ENCODE peak calls at places on chromosomes 6 and 20, in eight cellular contexts. F is AG09319; X is cardiac muscle cell; D is amniotic stem cell; A is activated T-helper 9 cell treated with anti-CD3 and anti-CD28 coated beads, Interleukin-2, amount 50 U/mL, for 16 hours; W is NCI-H345; U is iPS DF 19.7; S is CD8-positive, alpha-beta memory T cell. G is an unnamed sample.

GRCh38 chr6:36028088-36028886 is 679 bp downstream of the MAPK14 start:
- DNase-seq in S (no peak), A (peak), D (no peak), U (no peak), W (peak), X (peak), F (no peak), G (peak)

GRCh38 chr20:58054744-58055373 is 173.6 kb downstream of the ANKRD60 start:
- DNase-seq in A (no peak), W (no peak), D (no peak), F (no peak), U (no peak), S (no peak), X (no peak), G (no peak)

GRCh38 chr6:140494321-140495085 is 1120.1 kb upstream of the CITED2 start:
- DNase-seq in D (no peak), W (no peak), U (no peak), S (no peak), X (no peak), A (no peak), F (no peak), G (no peak)

GRCh38 chr6:125947581-125947980 is 9.0 kb upstream of the HINT3 start:
- DNase-seq in F (no peak), A (no peak), X (no peak), U (no peak), W (no peak), D (no peak), S (no peak), G (no peak)

GRCh38 chr20:326645-327031 is 1.3 kb downstream of the SOX12 start:
- DNase-seq in A (no peak), W (no peak), F (no peak), D (no peak), X (peak), S (no peak), U (no peak), G (no peak)

GRCh38 chr6:111776236-111777189 is 96.7 kb downstream of the FYN start:
- DNase-seq in A (no peak), X (no peak), W (no peak), F (no peak), S (no peak), D (no peak), U (no peak), G (no peak)

GRCh38 chr20:3218307-3218988 is 9.2 kb downstream of the ITPA start:
- DNase-seq in A (peak), U (no peak), F (no peak), W (peak), S (peak), D (no peak), X (peak), G (no peak)

GRCh38 chr6:71038966-71039365 is 82.1 kb upstream of the B3GAT2 start:
- DNase-seq in W (no peak), X (no peak), A (no peak), F (no peak), D (no peak), S (no peak), U (no peak), G (no peak)

GRCh38 chr20:50434321-50434652 is 75.9 kb upstream of the PTPN1 start:
- DNase-seq in D (no peak), A (no peak), U (no peak), X (no peak), S (no peak), W (no peak), F (no peak), G (no peak)

GRCh38 chr20:51156041-51156795 is 133.3 kb upstream of the KCNG1 start:
- DNase-seq in S (no peak), A (no peak), W (no peak), F (peak), X (peak), D (no peak), U (no peak), G (peak)

GRCh38 chr20:35704514-35705261 is 5.5 kb downstream of the ROMO1 start:
- DNase-seq in S (no peak), U (no peak), X (no peak), A (no peak), W (no peak), D (no peak), F (no peak), G (no peak)

GRCh38 chr6:31829633-31830492 is 2.3 kb downstream of the HSPA1B start:
- DNase-seq in F (no peak), W (peak), X (peak), U (no peak), D (no peak), S (peak), A (no peak), G (no peak)

GRCh38 chr20:52410746-52411317 is 219.3 kb upstream of the ZFP64 start:
- DNase-seq in U (no peak), X (no peak), W (no peak), D (no peak), A (no peak), F (no peak), S (no peak), G (no peak)

GRCh38 chr6:15909290-15910070 is 219.4 kb upstream of the MYLIP start:
- DNase-seq in W (no peak), U (no peak), X (no peak), A (no peak), S (no peak), F (no peak), D (no peak), G (no peak)

G was measured in gastrocnemius medialis.